ENCODE peak calls at places on chromosomes 16 and 17, in six cellular contexts. X is A673, L is spleen, Q is psoas muscle, T is RPMI7951, O is putamen. E is an unnamed sample.

GRCh38 chr16:89443727-89444084 is 46.7 kb downstream of the ANKRD11 start:
- DNase-seq in X (no peak), L (peak; percentile 20), Q (no peak), T (no peak), O (no peak), E (no peak)

GRCh38 chr17:79509496-79509895 is 101.4 kb downstream of the RBFOX3 start:
- DNase-seq in X (no peak), L (no peak), Q (no peak), T (no peak), O (no peak), E (no peak)

GRCh38 chr17:19371259-19372003 is 6.9 kb upstream of the MAPK7 start:
- DNase-seq in X (no peak), L (no peak), Q (no peak), T (peak; percentile 20), O (no peak), E (no peak)

GRCh38 chr17:75896360-75897075 is at the start of gene TRIM65:
- DNase-seq in X (peak; percentile 82), L (peak; percentile 97), Q (peak; percentile 91), T (peak; percentile 78), O (peak; percentile 81), E (peak; percentile 41)

GRCh38 chr16:84199861-84200260 is 8.9 kb downstream of the ADAD2 start:
- DNase-seq in X (no peak), L (peak; percentile 83), Q (no peak), T (no peak), O (no peak), E (no peak)

GRCh38 chr16:89383095-89384003 is 107.0 kb downstream of the ANKRD11 start:
- DNase-seq in X (no peak), L (no peak), Q (no peak), T (peak; percentile 81), O (no peak), E (no peak)

GRCh38 chr16:49809561-49809960 is 46.4 kb downstream of the ZNF423 start:
- DNase-seq in X (no peak), L (no peak), Q (no peak), T (no peak), O (no peak), E (no peak)

GRCh38 chr17:6427284-6427781 is 7.6 kb downstream of the AIPL1 start:
- DNase-seq in X (no peak), L (no peak), Q (no peak), T (peak; percentile 72), O (no peak), E (no peak)

GRCh38 chr17:10162034-10162433 is 36.4 kb downstream of the GAS7 start:
- DNase-seq in X (no peak), L (no peak), Q (no peak), T (peak; percentile 23), O (no peak), E (no peak)

E was measured in ascending aorta.